ENCODE peak calls at places on chromosome 20, in seven cellular contexts. F is cardiac fibroblast, Y is vagina, S is neural crest cell, H is epithelial cell of esophagus, X is colonic mucosa, K is cardiac muscle cell. B is an unnamed sample.

GRCh38 chr20:62409935-62410741 is 3.1 kb upstream of the CABLES2 start:
- DNase-seq in F (peak; percentile 31), Y (no peak), S (peak; percentile 65), H (peak; percentile 21), X (peak; percentile 81), K (peak; percentile 13), B (peak; percentile 36)

GRCh38 chr20:47125553-47126373 is 230.7 kb downstream of the ZMYND8 start:
- DNase-seq in F (peak; percentile 44), Y (no peak), S (no peak), H (peak; percentile 94), X (no peak), K (peak; percentile 57), B (peak; percentile 90)

GRCh38 chr20:63735859-63736718 is at the start of gene LIME1:
- DNase-seq in F (no peak), Y (no peak), S (no peak), H (no peak), X (peak; percentile 83), K (no peak), B (no peak)

GRCh38 chr20:25622450-25623224 is 1.2 kb downstream of the NANP start:
- DNase-seq in F (no peak), Y (no peak), S (no peak), H (peak; percentile 22), X (no peak), K (no peak), B (peak; percentile 11)

GRCh38 chr20:25257756-25258462 is 10.0 kb downstream of the PYGB start:
- DNase-seq in F (no peak), Y (no peak), S (no peak), H (no peak), X (peak; percentile 25), K (no peak), B (no peak)

GRCh38 chr20:9323622-9324021 is 190.8 kb upstream of the LAMP5 start:
- DNase-seq in F (peak; percentile 9), Y (no peak), S (no peak), H (peak; percentile 23), X (no peak), K (peak; percentile 27), B (no peak)

GRCh38 chr20:60236613-60237012 is 278.4 kb downstream of the CDH26 start:
- DNase-seq in F (no peak), Y (no peak), S (no peak), H (no peak), X (no peak), K (no peak), B (no peak)

GRCh38 chr20:23149623-23150279 is 63.6 kb upstream of the CD93 start:
- DNase-seq in F (no peak), Y (peak; percentile 42), S (no peak), H (no peak), X (no peak), K (no peak), B (no peak)

GRCh38 chr20:49850463-49851233 is 38.0 kb downstream of the SLC9A8 start:
- DNase-seq in F (no peak), Y (no peak), S (no peak), H (peak; percentile 57), X (no peak), K (no peak), B (no peak)

GRCh38 chr20:1336699-1337387 is 7.9 kb upstream of the SDCBP2 start:
- DNase-seq in F (peak; percentile 65), Y (peak; percentile 89), S (no peak), H (no peak), X (peak; percentile 58), K (peak; percentile 68), B (peak; percentile 76)

GRCh38 chr20:39042279-39043150 is 80.4 kb downstream of the DHX35 start:
- DNase-seq in F (peak; percentile 27), Y (no peak), S (no peak), H (no peak), X (no peak), K (peak; percentile 8), B (peak; percentile 81)

GRCh38 chr20:5191829-5192569 is 65.2 kb downstream of the CDS2 start:
- DNase-seq in F (peak; percentile 89), Y (no peak), S (no peak), H (peak; percentile 82), X (peak; percentile 43), K (peak; percentile 87), B (peak; percentile 81)

GRCh38 chr20:17137692-17138091 is 89.1 kb upstream of the PCSK2 start:
- DNase-seq in F (no peak), Y (no peak), S (no peak), H (no peak), X (no peak), K (no peak), B (no peak)

DNA sequence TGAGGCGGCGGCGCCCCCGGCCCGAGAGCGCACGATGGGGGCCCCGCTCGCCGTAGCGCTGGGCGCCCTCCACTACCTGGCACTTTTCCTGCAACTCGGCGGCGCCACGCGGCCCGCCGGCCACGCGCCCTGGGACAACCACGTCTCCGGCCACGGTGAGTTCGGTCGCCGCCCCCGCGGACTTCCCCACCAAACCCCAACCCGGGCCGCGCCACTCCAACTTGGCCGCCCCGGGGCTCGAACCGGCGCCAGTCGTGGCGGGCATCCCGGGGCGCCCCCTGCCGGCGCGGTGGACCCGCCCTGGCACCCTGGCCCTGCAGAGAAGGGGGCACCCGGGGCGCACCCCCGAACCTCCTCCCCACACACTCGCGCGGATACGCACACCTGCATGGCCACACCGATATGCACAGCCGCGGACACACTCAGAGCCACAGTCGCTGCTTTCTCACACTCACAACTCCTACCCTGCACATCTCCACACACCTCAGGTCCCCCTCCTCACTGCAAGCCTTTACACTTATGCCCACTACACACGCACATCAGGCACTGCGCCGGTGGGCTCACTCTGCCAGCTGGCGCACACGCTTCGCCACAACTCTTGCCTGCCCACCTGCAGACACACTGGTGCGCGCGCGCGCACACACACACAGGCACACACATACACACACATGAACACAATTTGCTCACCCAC is 535 bp downstream of the VSTM2L start:
- DNase-seq in F (no peak), Y (no peak), S (no peak), H (no peak), X (no peak), K (no peak), B (no peak)
- TF ChIP-seq CTCF in F (no peak), Y (no peak), S (peak; percentile 59), H (no peak), X (no peak), K (peak; percentile 26), B (peak; percentile 62)

GRCh38 chr20:57609086-57609841 is 11.0 kb downstream of the ZBP1 start:
- DNase-seq in F (no peak), Y (no peak), S (no peak), H (no peak), X (no peak), K (no peak), B (no peak)

GRCh38 chr20:57610261-57610952 is 9.8 kb downstream of the ZBP1 start:
- DNase-seq in F (no peak), Y (no peak), S (no peak), H (no peak), X (no peak), K (no peak), B (no peak)

GRCh38 chr20:57608516-57608915 is 11.7 kb downstream of the ZBP1 start:
- DNase-seq in F (no peak), Y (no peak), S (no peak), H (no peak), X (no peak), K (no peak), B (no peak)

GRCh38 chr20:57611605-57612311 is 8.5 kb downstream of the ZBP1 start:
- DNase-seq in F (no peak), Y (no peak), S (no peak), H (no peak), X (peak; percentile 9), K (no peak), B (no peak)

DNA sequence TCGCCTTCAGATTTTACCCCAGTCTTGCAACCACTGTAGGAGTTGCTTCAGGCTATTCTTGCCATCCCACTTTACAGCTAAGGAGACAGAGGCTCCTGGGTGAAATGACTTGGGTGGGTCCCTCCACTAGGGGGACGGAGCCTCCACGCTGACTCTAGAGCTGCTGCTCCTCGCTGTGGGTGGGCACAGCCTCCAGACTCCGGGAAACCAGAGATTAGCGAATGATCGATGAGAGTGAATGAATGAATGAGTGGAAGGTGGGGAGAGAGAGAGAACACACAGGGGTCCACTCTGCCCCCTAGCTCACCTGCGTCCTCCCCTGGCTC is 10.4 kb downstream of the ZBP1 start:
- DNase-seq in F (no peak), Y (no peak), S (no peak), H (no peak), X (no peak), K (no peak), B (no peak)
- TF ChIP-seq CTCF in F (no peak), Y (no peak), S (no peak), H (no peak), X (no peak), K (no peak), B (no peak)

GRCh38 chr20:44733341-44734069 is 12.2 kb upstream of the KCNK15 start:
- DNase-seq in F (peak; percentile 80), Y (no peak), S (peak; percentile 48), H (peak; percentile 73), X (peak; percentile 63), K (peak; percentile 83), B (peak; percentile 78)

GRCh38 chr20:44737116-44737515 is 8.5 kb upstream of the KCNK15 start:
- DNase-seq in F (no peak), Y (no peak), S (no peak), H (no peak), X (no peak), K (no peak), B (no peak)

GRCh38 chr20:44736170-44737021 is 9.3 kb upstream of the KCNK15 start:
- DNase-seq in F (peak; percentile 94), Y (no peak), S (peak; percentile 40), H (peak; percentile 68), X (peak; percentile 67), K (peak; percentile 92), B (peak; percentile 75)

GRCh38 chr20:44735816-44736169 is 9.9 kb upstream of the KCNK15 start:
- DNase-seq in F (no peak), Y (no peak), S (no peak), H (no peak), X (no peak), K (no peak), B (no peak)

DNA sequence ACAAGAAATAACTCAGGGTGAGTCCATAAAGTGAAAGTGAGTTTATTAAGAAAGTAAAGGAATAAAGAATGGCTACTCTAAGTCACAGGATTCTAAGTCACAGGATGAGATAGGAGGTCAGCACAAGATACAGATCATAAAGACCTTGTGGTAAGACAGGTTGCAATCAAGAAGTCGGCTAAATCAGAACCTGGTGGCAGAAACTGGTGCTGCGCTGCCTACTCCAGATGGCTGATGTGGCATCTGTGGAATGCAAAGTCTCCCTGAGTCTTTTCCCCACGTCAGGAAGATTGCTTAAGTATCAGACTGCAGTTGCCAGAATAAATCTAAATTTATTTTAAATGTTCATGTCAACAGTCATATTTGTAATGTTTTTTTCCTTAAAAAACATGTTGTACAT is 10.7 kb upstream of the KCNK15 start:
- DNase-seq in F (peak; percentile 76), Y (no peak), S (no peak), H (peak; percentile 71), X (no peak), K (peak; percentile 74), B (peak; percentile 75)
- TF ChIP-seq CTCF in F (peak; percentile 18), Y (no peak), S (no peak), H (peak; percentile 49), X (peak; percentile 16), K (peak; percentile 27), B (peak; percentile 26)

GRCh38 chr20:21702553-21703467 is 2.7 kb upstream of the PAX1 start:
- DNase-seq in F (peak; percentile 43), Y (no peak), S (peak; percentile 93), H (no peak), X (peak; percentile 49), K (peak; percentile 47), B (no peak)
- TF ChIP-seq CTCF in F (peak; percentile 54), Y (peak; percentile 19), S (peak; percentile 84), H (no peak), X (peak; percentile 30), K (peak; percentile 54), B (no peak)

B was measured in MCF 10A.